ENCODE peak calls at places on chromosome 14, in nine cellular contexts. One of them, this sample, is unnamed.

GRCh38 chr14:63857467-63858030 is 4.7 kb downstream of the SYNE2 start:
- DNase-seq in tibial nerve: no peak
- DNase-seq in gastrocnemius medialis: no peak
- DNase-seq in mammary epithelial cell: peak; percentile 80
- DNase-seq in CD8-positive, alpha-beta T cell: no peak
- DNase-seq in choroid plexus epithelial cell: no peak
- DNase-seq in bronchial epithelial cell: peak; percentile 84
- DNase-seq in fibroblast of the aortic adventitia: no peak
- DNase-seq in CD4-positive, CD25-positive, alpha-beta regulatory T cell: peak; percentile 25
- DNase-seq in this sample: no peak

GRCh38 chr14:24422261-24422660 is 7.2 kb downstream of the CBLN3 start:
- DNase-seq in tibial nerve: no peak
- DNase-seq in gastrocnemius medialis: no peak
- DNase-seq in mammary epithelial cell: no peak
- DNase-seq in CD8-positive, alpha-beta T cell: no peak
- DNase-seq in choroid plexus epithelial cell: no peak
- DNase-seq in bronchial epithelial cell: no peak
- DNase-seq in fibroblast of the aortic adventitia: no peak
- DNase-seq in CD4-positive, CD25-positive, alpha-beta regulatory T cell: no peak
- DNase-seq in this sample: peak; percentile 51

GRCh38 chr14:49623941-49624806 is 3.6 kb downstream of the MGAT2 start:
- DNase-seq in tibial nerve: no peak
- DNase-seq in gastrocnemius medialis: no peak
- DNase-seq in mammary epithelial cell: peak; percentile 81
- DNase-seq in CD8-positive, alpha-beta T cell: no peak
- DNase-seq in choroid plexus epithelial cell: no peak
- DNase-seq in bronchial epithelial cell: peak; percentile 83
- DNase-seq in fibroblast of the aortic adventitia: no peak
- DNase-seq in CD4-positive, CD25-positive, alpha-beta regulatory T cell: no peak
- DNase-seq in this sample: no peak

GRCh38 chr14:95486875-95487668 is 29.4 kb downstream of the SYNE3 start:
- DNase-seq in tibial nerve: no peak
- DNase-seq in gastrocnemius medialis: no peak
- DNase-seq in mammary epithelial cell: no peak
- DNase-seq in CD8-positive, alpha-beta T cell: no peak
- DNase-seq in choroid plexus epithelial cell: no peak
- DNase-seq in bronchial epithelial cell: no peak
- DNase-seq in fibroblast of the aortic adventitia: no peak
- DNase-seq in CD4-positive, CD25-positive, alpha-beta regulatory T cell: no peak
- DNase-seq in this sample: no peak

GRCh38 chr14:53355581-53356112 is 202.5 kb upstream of the DDHD1 start:
- DNase-seq in tibial nerve: no peak
- DNase-seq in gastrocnemius medialis: no peak
- DNase-seq in mammary epithelial cell: peak; percentile 65
- DNase-seq in CD8-positive, alpha-beta T cell: no peak
- DNase-seq in choroid plexus epithelial cell: peak; percentile 91
- DNase-seq in bronchial epithelial cell: peak; percentile 85
- DNase-seq in fibroblast of the aortic adventitia: peak; percentile 58
- DNase-seq in CD4-positive, CD25-positive, alpha-beta regulatory T cell: no peak
- DNase-seq in this sample: peak; percentile 23

GRCh38 chr14:21612324-21612723 is 22.4 kb downstream of the OR10G2 start:
- DNase-seq in tibial nerve: no peak
- DNase-seq in gastrocnemius medialis: no peak
- DNase-seq in mammary epithelial cell: no peak
- DNase-seq in CD8-positive, alpha-beta T cell: no peak
- DNase-seq in choroid plexus epithelial cell: no peak
- DNase-seq in bronchial epithelial cell: no peak
- DNase-seq in fibroblast of the aortic adventitia: no peak
- DNase-seq in CD4-positive, CD25-positive, alpha-beta regulatory T cell: no peak
- DNase-seq in this sample: no peak

GRCh38 chr14:103008768-103009342 is 48.5 kb downstream of the CDC42BPB start:
- DNase-seq in tibial nerve: no peak
- DNase-seq in gastrocnemius medialis: no peak
- DNase-seq in mammary epithelial cell: no peak
- DNase-seq in CD8-positive, alpha-beta T cell: no peak
- DNase-seq in choroid plexus epithelial cell: peak; percentile 48
- DNase-seq in bronchial epithelial cell: peak; percentile 24
- DNase-seq in fibroblast of the aortic adventitia: peak; percentile 57
- DNase-seq in CD4-positive, CD25-positive, alpha-beta regulatory T cell: no peak
- DNase-seq in this sample: peak; percentile 5

GRCh38 chr14:102019141-102019540 is 54.8 kb downstream of the DYNC1H1 start:
- DNase-seq in tibial nerve: no peak
- DNase-seq in gastrocnemius medialis: no peak
- DNase-seq in mammary epithelial cell: no peak
- DNase-seq in CD8-positive, alpha-beta T cell: no peak
- DNase-seq in choroid plexus epithelial cell: no peak
- DNase-seq in bronchial epithelial cell: no peak
- DNase-seq in fibroblast of the aortic adventitia: no peak
- DNase-seq in CD4-positive, CD25-positive, alpha-beta regulatory T cell: no peak
- DNase-seq in this sample: no peak

GRCh38 chr14:102508410-102508773 is 1.2 kb downstream of the ANKRD9 start:
- DNase-seq in tibial nerve: no peak
- DNase-seq in gastrocnemius medialis: peak; percentile 58
- DNase-seq in mammary epithelial cell: no peak
- DNase-seq in CD8-positive, alpha-beta T cell: no peak
- DNase-seq in choroid plexus epithelial cell: no peak
- DNase-seq in bronchial epithelial cell: peak; percentile 70
- DNase-seq in fibroblast of the aortic adventitia: no peak
- DNase-seq in CD4-positive, CD25-positive, alpha-beta regulatory T cell: no peak
- DNase-seq in this sample: no peak

GRCh38 chr14:99028041-99028440 is 244.0 kb downstream of the BCL11B start:
- DNase-seq in tibial nerve: no peak
- DNase-seq in gastrocnemius medialis: no peak
- DNase-seq in mammary epithelial cell: no peak
- DNase-seq in CD8-positive, alpha-beta T cell: no peak
- DNase-seq in choroid plexus epithelial cell: no peak
- DNase-seq in bronchial epithelial cell: no peak
- DNase-seq in fibroblast of the aortic adventitia: no peak
- DNase-seq in CD4-positive, CD25-positive, alpha-beta regulatory T cell: no peak
- DNase-seq in this sample: no peak

GRCh38 chr14:67405771-67406170 is 6.2 kb downstream of the PLEK2 start:
- DNase-seq in tibial nerve: no peak
- DNase-seq in gastrocnemius medialis: no peak
- DNase-seq in mammary epithelial cell: no peak
- DNase-seq in CD8-positive, alpha-beta T cell: no peak
- DNase-seq in choroid plexus epithelial cell: no peak
- DNase-seq in bronchial epithelial cell: no peak
- DNase-seq in fibroblast of the aortic adventitia: no peak
- DNase-seq in CD4-positive, CD25-positive, alpha-beta regulatory T cell: no peak
- DNase-seq in this sample: no peak

GRCh38 chr14:32075636-32076277 is 1.3 kb upstream of the ARHGAP5 start:
- DNase-seq in tibial nerve: peak; percentile 33
- DNase-seq in gastrocnemius medialis: peak; percentile 22
- DNase-seq in mammary epithelial cell: peak; percentile 42
- DNase-seq in CD8-positive, alpha-beta T cell: no peak
- DNase-seq in choroid plexus epithelial cell: peak; percentile 48
- DNase-seq in bronchial epithelial cell: no peak
- DNase-seq in fibroblast of the aortic adventitia: peak; percentile 26
- DNase-seq in CD4-positive, CD25-positive, alpha-beta regulatory T cell: no peak
- DNase-seq in this sample: no peak

GRCh38 chr14:76720382-76720813 is 40.9 kb upstream of the VASH1 start:
- DNase-seq in tibial nerve: peak; percentile 54
- DNase-seq in gastrocnemius medialis: peak; percentile 46
- DNase-seq in mammary epithelial cell: no peak
- DNase-seq in CD8-positive, alpha-beta T cell: no peak
- DNase-seq in choroid plexus epithelial cell: peak; percentile 70
- DNase-seq in bronchial epithelial cell: no peak
- DNase-seq in fibroblast of the aortic adventitia: peak; percentile 36
- DNase-seq in CD4-positive, CD25-positive, alpha-beta regulatory T cell: no peak
- DNase-seq in this sample: no peak

GRCh38 chr14:103659631-103660030 is 30.6 kb downstream of the KLC1 start:
- DNase-seq in tibial nerve: no peak
- DNase-seq in gastrocnemius medialis: no peak
- DNase-seq in mammary epithelial cell: no peak
- DNase-seq in CD8-positive, alpha-beta T cell: no peak
- DNase-seq in choroid plexus epithelial cell: no peak
- DNase-seq in bronchial epithelial cell: no peak
- DNase-seq in fibroblast of the aortic adventitia: no peak
- DNase-seq in CD4-positive, CD25-positive, alpha-beta regulatory T cell: no peak
- DNase-seq in this sample: no peak

DNA sequence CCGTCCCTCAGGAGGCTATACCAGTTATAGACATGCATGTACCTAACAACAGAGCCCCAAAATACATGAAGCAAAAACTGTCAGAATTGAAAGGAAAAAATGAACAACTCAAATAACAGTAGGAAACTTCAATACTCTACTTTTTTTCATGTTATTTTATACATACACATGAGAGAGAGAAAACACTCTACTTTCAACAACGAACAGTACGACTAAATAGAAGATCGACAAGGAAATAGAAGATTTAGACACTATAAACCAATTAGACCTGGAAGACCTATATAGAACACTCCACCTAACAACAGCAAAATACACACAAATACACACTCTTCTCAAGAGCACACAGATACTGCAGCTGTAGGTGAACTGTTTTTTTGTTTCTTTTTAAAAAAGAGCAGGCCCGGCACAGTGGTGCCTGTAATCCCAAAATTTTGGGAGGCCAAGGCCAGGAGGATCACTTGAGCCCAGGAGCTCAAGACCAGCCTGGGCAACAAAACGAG is 34.7 kb upstream of the PNMA1 start:
- DNase-seq in tibial nerve: no peak
- DNase-seq in gastrocnemius medialis: no peak
- DNase-seq in mammary epithelial cell: no peak
- DNase-seq in CD8-positive, alpha-beta T cell: no peak
- DNase-seq in choroid plexus epithelial cell: no peak
- DNase-seq in bronchial epithelial cell: no peak
- DNase-seq in fibroblast of the aortic adventitia: no peak
- DNase-seq in CD4-positive, CD25-positive, alpha-beta regulatory T cell: no peak
- DNase-seq in this sample: no peak
- H3K4me3 ChIP-seq in tibial nerve: no peak overlapping the region
- H3K4me3 ChIP-seq in gastrocnemius medialis: no peak overlapping the region
- H3K4me3 ChIP-seq in mammary epithelial cell: no peak overlapping the region
- H3K4me3 ChIP-seq in CD8-positive, alpha-beta T cell: no peak overlapping the region
- H3K4me3 ChIP-seq in choroid plexus epithelial cell: no peak overlapping the region
- H3K4me3 ChIP-seq in bronchial epithelial cell: no peak overlapping the region
- H3K4me3 ChIP-seq in fibroblast of the aortic adventitia: no peak overlapping the region
- H3K4me3 ChIP-seq in CD4-positive, CD25-positive, alpha-beta regulatory T cell: no peak overlapping the region
- H3K4me3 ChIP-seq in this sample: no peak overlapping the region

GRCh38 chr14:60212503-60213371 is 36.3 kb upstream of the PPM1A start:
- DNase-seq in tibial nerve: no peak
- DNase-seq in gastrocnemius medialis: no peak
- DNase-seq in mammary epithelial cell: no peak
- DNase-seq in CD8-positive, alpha-beta T cell: no peak
- DNase-seq in choroid plexus epithelial cell: no peak
- DNase-seq in bronchial epithelial cell: no peak
- DNase-seq in fibroblast of the aortic adventitia: no peak
- DNase-seq in CD4-positive, CD25-positive, alpha-beta regulatory T cell: no peak
- DNase-seq in this sample: no peak
- H3K4me3 ChIP-seq in tibial nerve: no peak overlapping the region
- H3K4me3 ChIP-seq in gastrocnemius medialis: no peak overlapping the region
- H3K4me3 ChIP-seq in mammary epithelial cell: no peak overlapping the region
- H3K4me3 ChIP-seq in CD8-positive, alpha-beta T cell: no peak overlapping the region
- H3K4me3 ChIP-seq in choroid plexus epithelial cell: no peak overlapping the region
- H3K4me3 ChIP-seq in bronchial epithelial cell: no peak overlapping the region
- H3K4me3 ChIP-seq in fibroblast of the aortic adventitia: no peak overlapping the region
- H3K4me3 ChIP-seq in CD4-positive, CD25-positive, alpha-beta regulatory T cell: no peak overlapping the region
- H3K4me3 ChIP-seq in this sample: no peak overlapping the region

GRCh38 chr14:34711169-34711568 is 3.2 kb downstream of the CFL2 start:
- DNase-seq in tibial nerve: peak; percentile 29
- DNase-seq in gastrocnemius medialis: peak; percentile 53
- DNase-seq in mammary epithelial cell: peak; percentile 54
- DNase-seq in CD8-positive, alpha-beta T cell: no peak
- DNase-seq in choroid plexus epithelial cell: peak; percentile 96
- DNase-seq in bronchial epithelial cell: peak; percentile 76
- DNase-seq in fibroblast of the aortic adventitia: peak; percentile 77
- DNase-seq in CD4-positive, CD25-positive, alpha-beta regulatory T cell: no peak
- DNase-seq in this sample: no peak

GRCh38 chr14:34713122-34713680 is 1.2 kb downstream of the CFL2 start:
- DNase-seq in tibial nerve: no peak
- DNase-seq in gastrocnemius medialis: no peak
- DNase-seq in mammary epithelial cell: no peak
- DNase-seq in CD8-positive, alpha-beta T cell: no peak
- DNase-seq in choroid plexus epithelial cell: no peak
- DNase-seq in bronchial epithelial cell: no peak
- DNase-seq in fibroblast of the aortic adventitia: no peak
- DNase-seq in CD4-positive, CD25-positive, alpha-beta regulatory T cell: no peak
- DNase-seq in this sample: no peak

GRCh38 chr14:34710744-34711143 is 3.6 kb downstream of the CFL2 start:
- DNase-seq in tibial nerve: no peak
- DNase-seq in gastrocnemius medialis: no peak
- DNase-seq in mammary epithelial cell: no peak
- DNase-seq in CD8-positive, alpha-beta T cell: no peak
- DNase-seq in choroid plexus epithelial cell: peak; percentile 44
- DNase-seq in bronchial epithelial cell: no peak
- DNase-seq in fibroblast of the aortic adventitia: peak; percentile 60
- DNase-seq in CD4-positive, CD25-positive, alpha-beta regulatory T cell: no peak
- DNase-seq in this sample: no peak

GRCh38 chr14:34713681-34714319 is 593 bp downstream of the CFL2 start:
- DNase-seq in tibial nerve: peak; percentile 51
- DNase-seq in gastrocnemius medialis: peak; percentile 52
- DNase-seq in mammary epithelial cell: peak; percentile 56
- DNase-seq in CD8-positive, alpha-beta T cell: no peak
- DNase-seq in choroid plexus epithelial cell: peak; percentile 74
- DNase-seq in bronchial epithelial cell: peak; percentile 72
- DNase-seq in fibroblast of the aortic adventitia: peak; percentile 78
- DNase-seq in CD4-positive, CD25-positive, alpha-beta regulatory T cell: no peak
- DNase-seq in this sample: no peak

DNA sequence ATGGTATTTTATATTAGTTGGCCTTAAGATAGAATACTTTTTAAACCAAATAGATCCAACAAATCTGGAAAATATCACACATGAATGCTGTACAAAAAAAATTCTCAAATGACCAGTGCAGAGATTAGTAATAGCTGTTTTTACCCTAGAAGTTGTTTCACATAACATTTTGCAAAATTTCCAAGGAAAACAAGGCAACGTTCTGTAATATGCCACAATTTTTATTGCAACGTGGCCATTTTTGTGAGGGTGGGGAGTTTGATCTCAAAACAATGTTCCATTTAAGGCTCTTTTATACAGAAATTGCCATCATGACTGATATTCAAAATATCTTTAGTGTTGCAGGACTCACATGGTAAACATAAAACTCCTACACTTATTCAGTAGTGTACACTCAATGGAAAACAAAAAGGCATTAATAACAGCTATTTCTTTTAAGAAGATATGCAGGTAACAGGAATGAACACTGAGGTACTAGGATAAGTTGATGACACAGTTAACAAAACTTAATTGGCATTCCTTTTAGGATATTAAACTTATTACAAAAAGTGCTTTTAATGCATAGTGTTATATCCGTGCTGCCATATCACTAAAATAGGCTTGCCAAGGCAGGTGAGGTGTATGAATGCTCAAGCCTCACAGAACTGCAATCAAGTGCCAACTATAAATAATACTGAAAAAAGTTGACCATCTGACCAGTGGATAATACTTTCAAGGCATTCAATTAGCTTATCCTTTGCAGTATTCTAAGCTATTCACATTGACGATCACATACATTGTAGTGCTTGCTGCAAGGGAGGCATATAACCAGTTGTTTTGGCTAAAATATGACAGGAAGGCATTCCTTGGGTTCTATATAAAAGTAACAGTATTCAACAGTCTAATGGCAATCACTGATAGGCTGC is 2.3 kb downstream of the CFL2 start:
- DNase-seq in tibial nerve: no peak
- DNase-seq in gastrocnemius medialis: no peak
- DNase-seq in mammary epithelial cell: no peak
- DNase-seq in CD8-positive, alpha-beta T cell: no peak
- DNase-seq in choroid plexus epithelial cell: no peak
- DNase-seq in bronchial epithelial cell: no peak
- DNase-seq in fibroblast of the aortic adventitia: peak; percentile 38
- DNase-seq in CD4-positive, CD25-positive, alpha-beta regulatory T cell: no peak
- DNase-seq in this sample: no peak
- H3K4me3 ChIP-seq in tibial nerve: no peak overlapping the region
- H3K4me3 ChIP-seq in gastrocnemius medialis: peak overlapping the region; percentile 74
- H3K4me3 ChIP-seq in mammary epithelial cell: no peak overlapping the region
- H3K4me3 ChIP-seq in CD8-positive, alpha-beta T cell: no peak overlapping the region
- H3K4me3 ChIP-seq in choroid plexus epithelial cell: no peak overlapping the region
- H3K4me3 ChIP-seq in bronchial epithelial cell: no peak overlapping the region
- H3K4me3 ChIP-seq in fibroblast of the aortic adventitia: peak overlapping the region; percentile 0
- H3K4me3 ChIP-seq in CD4-positive, CD25-positive, alpha-beta regulatory T cell: no peak overlapping the region
- H3K4me3 ChIP-seq in this sample: no peak overlapping the region

GRCh38 chr14:69572634-69573135 is 2.0 kb downstream of the CCDC177 start:
- DNase-seq in tibial nerve: no peak
- DNase-seq in gastrocnemius medialis: no peak
- DNase-seq in mammary epithelial cell: no peak
- DNase-seq in CD8-positive, alpha-beta T cell: no peak
- DNase-seq in choroid plexus epithelial cell: no peak
- DNase-seq in bronchial epithelial cell: no peak
- DNase-seq in fibroblast of the aortic adventitia: no peak
- DNase-seq in CD4-positive, CD25-positive, alpha-beta regulatory T cell: no peak
- DNase-seq in this sample: no peak
- H3K4me3 ChIP-seq in tibial nerve: peak overlapping the region; percentile 30
- H3K4me3 ChIP-seq in gastrocnemius medialis: peak overlapping the region; percentile 38
- H3K4me3 ChIP-seq in mammary epithelial cell: no peak overlapping the region
- H3K4me3 ChIP-seq in CD8-positive, alpha-beta T cell: peak overlapping the region; percentile 15
- H3K4me3 ChIP-seq in choroid plexus epithelial cell: no peak overlapping the region
- H3K4me3 ChIP-seq in bronchial epithelial cell: no peak overlapping the region
- H3K4me3 ChIP-seq in fibroblast of the aortic adventitia: no peak overlapping the region
- H3K4me3 ChIP-seq in CD4-positive, CD25-positive, alpha-beta regulatory T cell: no peak overlapping the region
- H3K4me3 ChIP-seq in this sample: no peak overlapping the region